ENCODE peak calls at places on chromosome 15, in four cellular contexts. One of them, this sample, is unnamed.

GRCh38 chr15:99095626-99096025 is 9.3 kb upstream of the SYNM start:
- DNase-seq in H1: no peak
- DNase-seq in IMR-90: no peak
- DNase-seq in K562: no peak
- DNase-seq in this sample: no peak

GRCh38 chr15:89936051-89936792 is 23.5 kb upstream of the ARPIN start:
- DNase-seq in IMR-90: no peak
- DNase-seq in H1: no peak
- DNase-seq in K562: no peak
- DNase-seq in this sample: no peak

GRCh38 chr15:75928680-75929608 is 25.3 kb downstream of the FBXO22 start:
- DNase-seq in IMR-90: peak
- DNase-seq in K562: peak
- DNase-seq in H1: peak
- DNase-seq in this sample: no peak

GRCh38 chr15:88535100-88535499 is 11.4 kb downstream of the DET1 start:
- DNase-seq in IMR-90: peak
- DNase-seq in K562: no peak
- DNase-seq in H1: no peak
- DNase-seq in this sample: no peak

GRCh38 chr15:68939501-68939900 is 9.2 kb downstream of the SPESP1 start:
- DNase-seq in IMR-90: no peak
- DNase-seq in H1: no peak
- DNase-seq in K562: no peak
- DNase-seq in this sample: no peak

GRCh38 chr15:67184208-67184925 is 70.1 kb downstream of the AAGAB start:
- DNase-seq in K562: no peak
- DNase-seq in IMR-90: no peak
- DNase-seq in H1: no peak
- DNase-seq in this sample: no peak

GRCh38 chr15:80483656-80484055 is 79.5 kb downstream of the ARNT2 start:
- DNase-seq in K562: no peak
- DNase-seq in IMR-90: peak
- DNase-seq in H1: no peak
- DNase-seq in this sample: no peak

GRCh38 chr15:68416158-68416535 is 15.8 kb downstream of the ITGA11 start:
- DNase-seq in H1: peak
- DNase-seq in K562: no peak
- DNase-seq in IMR-90: no peak
- DNase-seq in this sample: no peak

GRCh38 chr15:20349774-20350498 is 191.7 kb downstream of the GOLGA6L6 start:
- DNase-seq in K562: no peak
- DNase-seq in IMR-90: no peak
- DNase-seq in H1: no peak
- DNase-seq in this sample: no peak

GRCh38 chr15:31554261-31554660 is 227.6 kb downstream of the KLF13 start:
- DNase-seq in H1: no peak
- DNase-seq in K562: no peak
- DNase-seq in IMR-90: peak
- DNase-seq in this sample: no peak

GRCh38 chr15:42101861-42102260 is 7.5 kb upstream of the PLA2G4D start:
- DNase-seq in IMR-90: no peak
- DNase-seq in H1: no peak
- DNase-seq in K562: no peak
- DNase-seq in this sample: no peak

GRCh38 chr15:44264148-44264547 is 24.4 kb upstream of the GOLM2 start:
- DNase-seq in H1: no peak
- DNase-seq in K562: no peak
- DNase-seq in IMR-90: no peak
- DNase-seq in this sample: no peak

GRCh38 chr15:92645051-92645631 is 10.4 kb downstream of the FAM174B start:
- DNase-seq in H1: no peak
- DNase-seq in IMR-90: no peak
- DNase-seq in K562: no peak
- DNase-seq in this sample: no peak

GRCh38 chr15:62035256-62035908 is 24.9 kb downstream of the VPS13C start:
- DNase-seq in H1: no peak
- DNase-seq in IMR-90: peak
- DNase-seq in K562: no peak
- DNase-seq in this sample: no peak

GRCh38 chr15:75201609-75202250 is at the start of gene C15orf39:
- DNase-seq in H1: peak
- DNase-seq in IMR-90: peak
- DNase-seq in K562: peak
- DNase-seq in this sample: no peak

GRCh38 chr15:31108836-31109235 is 7.3 kb upstream of the TRPM1 start:
- DNase-seq in K562: no peak
- DNase-seq in IMR-90: peak
- DNase-seq in H1: no peak
- DNase-seq in this sample: no peak

GRCh38 chr15:89502867-89503595 is 6.6 kb upstream of the RHCG start:
- DNase-seq in K562: no peak
- DNase-seq in H1: no peak
- DNase-seq in IMR-90: no peak
- DNase-seq in this sample: no peak

GRCh38 chr15:89556413-89557262 is 18.6 kb upstream of the TICRR start:
- DNase-seq in K562: peak
- DNase-seq in IMR-90: peak
- DNase-seq in H1: peak
- DNase-seq in this sample: no peak

GRCh38 chr15:73571346-73571745 is 61.8 kb downstream of the NPTN start:
- DNase-seq in K562: no peak
- DNase-seq in H1: no peak
- DNase-seq in IMR-90: no peak
- DNase-seq in this sample: no peak

GRCh38 chr15:98503970-98504369 is 144.4 kb upstream of the IGF1R start:
- DNase-seq in K562: no peak
- DNase-seq in H1: no peak
- DNase-seq in IMR-90: peak
- DNase-seq in this sample: no peak

GRCh38 chr15:63407612-63408011 is 26.0 kb upstream of the CA12 start:
- DNase-seq in K562: no peak
- DNase-seq in IMR-90: no peak
- DNase-seq in H1: no peak
- DNase-seq in this sample: no peak

GRCh38 chr15:75723847-75724660 is 11.4 kb upstream of the CSPG4 start:
- DNase-seq in H1: no peak
- DNase-seq in IMR-90: peak
- DNase-seq in K562: peak
- DNase-seq in this sample: no peak

GRCh38 chr15:66220587-66220986 is 33.0 kb downstream of the MEGF11 start:
- DNase-seq in IMR-90: no peak
- DNase-seq in K562: peak
- DNase-seq in H1: no peak
- DNase-seq in this sample: no peak

GRCh38 chr15:75171408-75171807 is 30.3 kb upstream of the C15orf39 start:
- DNase-seq in IMR-90: peak
- DNase-seq in H1: no peak
- DNase-seq in K562: no peak
- DNase-seq in this sample: peak

GRCh38 chr15:51837784-51838183 is 8.3 kb downstream of the TMOD3 start:
- DNase-seq in K562: no peak
- DNase-seq in IMR-90: peak
- DNase-seq in H1: no peak
- DNase-seq in this sample: peak

GRCh38 chr15:25883860-25884259 is 20.7 kb upstream of the ATP10A start:
- DNase-seq in H1: no peak
- DNase-seq in K562: no peak
- DNase-seq in IMR-90: peak
- DNase-seq in this sample: no peak

GRCh38 chr15:25877681-25878080 is 14.6 kb upstream of the ATP10A start:
- DNase-seq in H1: no peak
- DNase-seq in IMR-90: no peak
- DNase-seq in K562: no peak
- DNase-seq in this sample: no peak

GRCh38 chr15:25886498-25887140 is 23.5 kb upstream of the ATP10A start:
- DNase-seq in H1: no peak
- DNase-seq in IMR-90: no peak
- DNase-seq in K562: no peak
- DNase-seq in this sample: no peak

GRCh38 chr15:25884354-25884753 is 21.2 kb upstream of the ATP10A start:
- DNase-seq in K562: no peak
- DNase-seq in IMR-90: no peak
- DNase-seq in H1: no peak
- DNase-seq in this sample: no peak

GRCh38 chr15:25882466-25882865 is 19.3 kb upstream of the ATP10A start:
- DNase-seq in K562: no peak
- DNase-seq in H1: no peak
- DNase-seq in IMR-90: peak
- DNase-seq in this sample: no peak
- TF ChIP-seq CHD1 in K562: no peak
- TF ChIP-seq CHD1 in H1: no peak
- TF ChIP-seq CHD1 in IMR-90: no peak
- TF ChIP-seq CHD1 in this sample: no peak

GRCh38 chr15:78978601-78979179 is 33.8 kb upstream of the CTSH start:
- DNase-seq in K562: no peak
- DNase-seq in H1: no peak
- DNase-seq in IMR-90: no peak
- DNase-seq in this sample: peak

GRCh38 chr15:78977591-78978347 is 32.9 kb upstream of the CTSH start:
- DNase-seq in IMR-90: no peak
- DNase-seq in H1: no peak
- DNase-seq in K562: no peak
- DNase-seq in this sample: no peak

GRCh38 chr15:78977091-78977571 is 32.3 kb upstream of the CTSH start:
- DNase-seq in IMR-90: no peak
- DNase-seq in H1: no peak
- DNase-seq in K562: no peak
- DNase-seq in this sample: peak

GRCh38 chr15:78974272-78974918 is 29.5 kb upstream of the CTSH start:
- DNase-seq in H1: no peak
- DNase-seq in K562: no peak
- DNase-seq in IMR-90: no peak
- DNase-seq in this sample: no peak

DNA sequence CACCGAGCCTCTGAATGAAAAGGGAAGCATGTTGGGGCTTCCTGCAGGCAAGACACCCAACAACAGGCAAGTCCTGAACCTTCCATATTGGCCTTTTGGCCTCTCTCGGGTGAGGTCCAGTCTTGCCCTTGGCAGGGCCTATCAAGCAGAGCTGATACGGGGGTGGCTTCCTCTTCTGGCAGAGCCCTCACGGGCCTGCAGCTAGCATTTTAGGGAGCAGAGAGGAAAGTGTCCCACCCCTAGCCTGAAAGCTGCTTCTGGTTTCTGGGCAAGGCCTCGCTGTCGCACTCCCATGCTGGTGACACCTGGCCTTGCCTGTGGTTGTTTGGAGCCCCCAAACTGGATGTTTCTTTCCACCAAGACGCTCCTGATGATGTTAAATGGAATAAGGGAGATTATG is 31.8 kb upstream of the CTSH start:
- DNase-seq in H1: no peak
- DNase-seq in K562: no peak
- DNase-seq in IMR-90: no peak
- DNase-seq in this sample: no peak
- TF ChIP-seq CHD1 in H1: no peak
- TF ChIP-seq CHD1 in K562: no peak
- TF ChIP-seq CHD1 in IMR-90: no peak
- TF ChIP-seq CHD1 in this sample: no peak

DNA sequence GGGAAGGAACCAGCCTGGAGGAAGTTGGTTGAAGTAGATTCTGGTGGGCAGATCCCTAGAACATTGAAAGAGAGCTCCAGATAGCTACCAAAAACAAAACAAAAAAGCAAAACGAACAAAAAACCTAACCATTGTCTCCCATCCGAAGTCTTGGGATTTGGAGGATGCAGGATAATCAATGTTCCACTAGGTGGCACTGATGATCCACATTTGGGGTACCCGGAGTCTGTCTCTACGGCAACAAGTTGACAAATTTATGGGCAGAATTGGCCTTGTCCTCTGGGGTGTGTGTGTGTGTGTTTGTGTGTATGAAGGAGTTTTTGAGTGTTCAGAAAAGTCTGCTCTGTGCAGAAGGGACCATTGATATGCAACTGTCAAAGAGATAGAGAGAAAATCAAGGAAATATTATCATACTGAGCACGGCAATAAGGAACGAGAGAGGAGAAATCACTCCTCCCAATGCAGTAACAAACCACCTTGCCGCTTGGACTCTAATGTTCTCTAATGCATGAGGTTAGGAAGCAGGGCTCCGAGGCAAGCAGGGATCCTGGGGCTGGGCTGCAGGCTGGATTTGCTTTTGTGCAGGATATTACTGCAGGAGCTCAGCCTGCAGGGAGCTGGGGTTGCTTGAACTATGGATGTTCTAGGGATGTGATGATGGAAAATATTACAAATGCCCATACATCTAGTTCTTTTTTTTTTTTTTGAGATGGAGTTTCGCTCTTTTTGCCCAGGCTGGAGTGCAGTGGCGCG is 59.8 kb upstream of the KLHL25 start:
- DNase-seq in K562: peak
- DNase-seq in H1: peak
- DNase-seq in IMR-90: peak
- DNase-seq in this sample: no peak
- TF ChIP-seq CHD1 in K562: no peak
- TF ChIP-seq CHD1 in H1: no peak
- TF ChIP-seq CHD1 in IMR-90: no peak
- TF ChIP-seq CHD1 in this sample: no peak

GRCh38 chr15:86483936-86484335 is 404.3 kb downstream of the AGBL1 start:
- DNase-seq in IMR-90: no peak
- DNase-seq in K562: no peak
- DNase-seq in H1: no peak
- DNase-seq in this sample: no peak

GRCh38 chr15:86481720-86482119 is 402.0 kb downstream of the AGBL1 start:
- DNase-seq in IMR-90: no peak
- DNase-seq in K562: no peak
- DNase-seq in H1: no peak
- DNase-seq in this sample: no peak
- TF ChIP-seq CHD1 in IMR-90: no peak
- TF ChIP-seq CHD1 in K562: no peak
- TF ChIP-seq CHD1 in H1: no peak
- TF ChIP-seq CHD1 in this sample: no peak

This sample was measured in GM12878.